ENCODE peak calls at places on chromosomes 6 and 20, in five cellular contexts. T, U, L, G and P are unnamed samples. For H3K9me3, the result is how much of the 10 kb centered on the place peaks cover.

GRCh38 chr6:48826884-48827701 is 636.0 kb downstream of the MMUT start:
- DNase-seq in T (no peak), U (no peak), L (no peak), G (no peak), P (no peak)

GRCh38 chr20:24100370-24101011 is 111.9 kb upstream of the GGTLC1 start:
- DNase-seq in T (peak), U (no peak), L (peak), G (peak), P (peak)

GRCh38 chr6:103675807-103676406 is 1183.8 kb downstream of the HACE1 start:
- DNase-seq in T (no peak), U (no peak), L (no peak), G (no peak), P (no peak)

GRCh38 chr6:147285087-147285855 is 81.1 kb downstream of the STXBP5 start:
- DNase-seq in T (no peak), U (no peak), L (peak), G (no peak), P (no peak)

GRCh38 chr20:6590891-6591679 is 176.4 kb upstream of the BMP2 start:
- DNase-seq in T (no peak), U (no peak), L (no peak), G (no peak), P (no peak)

GRCh38 chr6:93786474-93787330 is 367.3 kb upstream of the EPHA7 start:
- DNase-seq in T (no peak), U (no peak), L (no peak), G (peak), P (no peak)

GRCh38 chr20:62030834-62031434 is 34.7 kb downstream of the TAF4 start:
- DNase-seq in T (peak), U (peak), L (peak), G (no peak), P (peak)

GRCh38 chr6:143673638-143674037 is 4.1 kb upstream of the PHACTR2 start:
- DNase-seq in T (no peak), U (no peak), L (no peak), G (peak), P (no peak)

GRCh38 chr20:10985536-10985935 is 311.7 kb upstream of the JAG1 start:
- DNase-seq in T (no peak), U (no peak), L (no peak), G (no peak), P (no peak)

GRCh38 chr20:24469116-24470030 is at the start of gene SYNDIG1:
- DNase-seq in T (no peak), U (peak), L (no peak), G (peak), P (no peak)

GRCh38 chr20:10414982-10415650 is 18.9 kb downstream of the MKKS start:
- DNase-seq in T (no peak), U (no peak), L (no peak), G (peak), P (no peak)

GRCh38 chr20:36217226-36217625 is 19.1 kb upstream of the AAR2 start:
- DNase-seq in T (no peak), U (no peak), L (no peak), G (no peak), P (no peak)

GRCh38 chr6:155292711-155293110 is 21.6 kb downstream of the TFB1M start:
- DNase-seq in T (no peak), U (no peak), L (no peak), G (no peak), P (no peak)

GRCh38 chr6:4728949-4729348 is 47.3 kb upstream of the CDYL start:
- DNase-seq in T (no peak), U (no peak), L (no peak), G (no peak), P (no peak)

GRCh38 chr20:47774081-47774777 is 11.1 kb downstream of the SULF2 start:
- DNase-seq in T (no peak), U (no peak), L (no peak), G (no peak), P (no peak)

GRCh38 chr6:161269310-161269709 is 4.6 kb downstream of the AGPAT4 start:
- DNase-seq in T (no peak), U (no peak), L (no peak), G (no peak), P (no peak)

GRCh38 chr20:58233881-58234528 is 5.6 kb upstream of the ANKRD60 start:
- DNase-seq in T (peak), U (peak), L (peak), G (no peak), P (peak)

GRCh38 chr6:7879579-7879978 is 31.0 kb downstream of the TXNDC5 start:
- DNase-seq in T (no peak), U (no peak), L (no peak), G (no peak), P (no peak)

GRCh38 chr20:47843886-47844567 is 58.7 kb upstream of the SULF2 start:
- DNase-seq in T (no peak), U (no peak), L (no peak), G (no peak), P (no peak)

GRCh38 chr6:139568956-139569538 is 194.6 kb upstream of the CITED2 start:
- DNase-seq in T (no peak), U (no peak), L (no peak), G (no peak), P (no peak)

GRCh38 chr6:88499436-88499835 is 333.3 kb upstream of the CNR1 start:
- DNase-seq in T (no peak), U (no peak), L (no peak), G (no peak), P (no peak)

GRCh38 chr20:41004561-41005360 is 23.9 kb upstream of the TOP1 start:
- DNase-seq in T (no peak), U (no peak), L (no peak), G (no peak), P (no peak)

GRCh38 chr6:11654876-11655275 is 117.3 kb downstream of the TMEM170B start:
- DNase-seq in T (no peak), U (no peak), L (no peak), G (no peak), P (no peak)

GRCh38 chr6:107653183-107653580 is 163.3 kb downstream of the SOBP start:
- DNase-seq in T (no peak), U (peak), L (no peak), G (no peak), P (no peak)

GRCh38 chr20:2919518-2920245 is 46.4 kb downstream of the PTPRA start:
- DNase-seq in T (no peak), U (no peak), L (no peak), G (no peak), P (no peak)

GRCh38 chr6:54646069-54646468 is 200.5 kb upstream of the FAM83B start:
- DNase-seq in T (no peak), U (no peak), L (no peak), G (no peak), P (no peak)

GRCh38 chr20:54980321-54980960 is 505.0 kb downstream of the DOK5 start:
- DNase-seq in T (no peak), U (no peak), L (peak), G (peak), P (no peak)

GRCh38 chr6:5657684-5658429 is 348.9 kb downstream of the NRN1 start:
- DNase-seq in T (no peak), U (no peak), L (no peak), G (no peak), P (no peak)

GRCh38 chr20:50386641-50386960 is 123.6 kb upstream of the PTPN1 start:
- DNase-seq in T (no peak), U (no peak), L (no peak), G (no peak), P (no peak)

GRCh38 chr20:6006603-6006949 is 47.3 kb downstream of the LRRN4 start:
- DNase-seq in T (no peak), U (no peak), L (no peak), G (no peak), P (no peak)

GRCh38 chr6:166179704-166180103 is 12.1 kb upstream of the TBXT start:
- DNase-seq in T (peak), U (no peak), L (no peak), G (no peak), P (no peak)

GRCh38 chr6:142207265-142207877 is 60.3 kb downstream of the VTA1 start:
- DNase-seq in T (peak), U (no peak), L (peak), G (peak), P (peak)

GRCh38 chr6:107786709-107787588 is 37.2 kb downstream of the SCML4 start:
- DNase-seq in T (peak), U (no peak), L (peak), G (no peak), P (peak)

GRCh38 chr20:19522080-19522801 is 235.8 kb upstream of the RIN2 start:
- DNase-seq in T (no peak), U (no peak), L (no peak), G (no peak), P (no peak)

GRCh38 chr20:37524859-37525708 is 2.6 kb downstream of the BLCAP start:
- DNase-seq in T (no peak), U (no peak), L (peak), G (no peak), P (no peak)

GRCh38 chr6:39814236-39814635 is 22.1 kb downstream of the DAAM2 start:
- DNase-seq in T (no peak), U (no peak), L (no peak), G (no peak), P (no peak)

GRCh38 chr6:34982424-34982852 is 93.4 kb downstream of the ANKS1A start:
- DNase-seq in T (no peak), U (no peak), L (peak), G (no peak), P (no peak)

GRCh38 chr20:62727584-62728027 is 19.0 kb downstream of the NTSR1 start:
- DNase-seq in T (no peak), U (no peak), L (no peak), G (no peak), P (no peak)

GRCh38 chr6:22642254-22642653 is 72.9 kb downstream of the HDGFL1 start:
- DNase-seq in T (no peak), U (no peak), L (no peak), G (no peak), P (no peak)

GRCh38 chr6:22632561-22632960 is 63.2 kb downstream of the HDGFL1 start:
- DNase-seq in T (no peak), U (no peak), L (no peak), G (peak), P (no peak)

GRCh38 chr6:22631101-22631500 is 61.7 kb downstream of the HDGFL1 start:
- DNase-seq in T (no peak), U (no peak), L (no peak), G (no peak), P (no peak)

GRCh38 chr6:22637781-22638180 is 68.4 kb downstream of the HDGFL1 start:
- DNase-seq in T (no peak), U (no peak), L (no peak), G (no peak), P (no peak)

DNA sequence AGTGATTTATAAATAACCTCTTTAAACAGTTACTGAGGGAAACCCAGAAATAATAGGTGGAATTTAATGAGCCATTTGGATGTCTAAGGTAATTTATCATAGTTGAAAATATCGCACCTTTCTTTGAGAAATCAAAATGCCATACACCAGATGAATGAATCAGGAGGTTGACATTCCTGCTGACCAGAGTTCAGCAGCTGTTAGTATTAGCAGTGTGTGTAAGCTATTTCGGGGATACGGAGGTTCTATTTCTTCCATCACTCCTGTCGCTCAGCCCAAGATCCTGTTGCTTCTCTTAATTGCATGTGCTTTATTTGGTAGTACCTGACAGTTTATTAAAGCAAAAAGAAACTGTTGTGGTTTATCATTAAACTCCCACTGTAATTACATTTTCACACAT is 67.1 kb downstream of the HDGFL1 start:
- DNase-seq in T (no peak), U (no peak), L (no peak), G (no peak), P (no peak)
- H3K9me3 ChIP-seq in T (under half), U (under half), L (under half), G (under half), P (under half)

DNA sequence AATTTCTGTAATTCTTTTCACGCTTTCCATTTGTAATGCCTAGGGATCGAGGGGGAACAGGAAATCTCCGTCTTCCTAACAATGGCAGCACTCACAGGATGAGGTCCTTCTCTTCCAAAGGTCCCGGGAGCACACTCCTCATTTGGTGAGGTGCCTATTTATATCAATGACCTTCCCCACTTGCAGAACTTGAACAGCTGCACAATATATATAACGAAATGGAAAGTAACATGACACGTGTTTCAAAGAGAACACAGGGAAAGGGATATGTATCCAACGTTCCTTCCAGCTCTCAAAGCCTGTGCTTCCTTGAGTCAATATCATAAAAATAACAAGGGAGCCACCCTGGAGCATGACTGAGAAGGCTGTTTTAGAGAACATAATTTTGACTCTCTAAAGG is 78.6 kb upstream of the RBM24 start:
- DNase-seq in T (no peak), U (no peak), L (no peak), G (no peak), P (no peak)
- H3K4me3 ChIP-seq in T (no peak), U (no peak), L (no peak), G (no peak), P (no peak)

GRCh38 chr20:56289652-56290051 is 41.1 kb downstream of the MC3R start:
- DNase-seq in T (no peak), U (no peak), L (no peak), G (no peak), P (no peak)

GRCh38 chr20:56285496-56285895 is 37.0 kb downstream of the MC3R start:
- DNase-seq in T (no peak), U (no peak), L (no peak), G (no peak), P (no peak)
- H3K9me3 ChIP-seq in T (under half), U (under half), L (under half), G (under half), P (under half)

GRCh38 chr20:63859166-63859699 is 2.1 kb upstream of the ABHD16B start:
- DNase-seq in T (no peak), U (no peak), L (no peak), G (no peak), P (no peak)

GRCh38 chr20:63857751-63858392 is 3.4 kb upstream of the ABHD16B start:
- DNase-seq in T (no peak), U (peak), L (no peak), G (no peak), P (no peak)

GRCh38 chr20:63856111-63856511 is 5.2 kb upstream of the ABHD16B start:
- DNase-seq in T (no peak), U (no peak), L (no peak), G (no peak), P (no peak)

GRCh38 chr20:63860325-63861051 is 810 bp upstream of the ABHD16B start:
- DNase-seq in T (no peak), U (peak), L (no peak), G (no peak), P (no peak)

DNA sequence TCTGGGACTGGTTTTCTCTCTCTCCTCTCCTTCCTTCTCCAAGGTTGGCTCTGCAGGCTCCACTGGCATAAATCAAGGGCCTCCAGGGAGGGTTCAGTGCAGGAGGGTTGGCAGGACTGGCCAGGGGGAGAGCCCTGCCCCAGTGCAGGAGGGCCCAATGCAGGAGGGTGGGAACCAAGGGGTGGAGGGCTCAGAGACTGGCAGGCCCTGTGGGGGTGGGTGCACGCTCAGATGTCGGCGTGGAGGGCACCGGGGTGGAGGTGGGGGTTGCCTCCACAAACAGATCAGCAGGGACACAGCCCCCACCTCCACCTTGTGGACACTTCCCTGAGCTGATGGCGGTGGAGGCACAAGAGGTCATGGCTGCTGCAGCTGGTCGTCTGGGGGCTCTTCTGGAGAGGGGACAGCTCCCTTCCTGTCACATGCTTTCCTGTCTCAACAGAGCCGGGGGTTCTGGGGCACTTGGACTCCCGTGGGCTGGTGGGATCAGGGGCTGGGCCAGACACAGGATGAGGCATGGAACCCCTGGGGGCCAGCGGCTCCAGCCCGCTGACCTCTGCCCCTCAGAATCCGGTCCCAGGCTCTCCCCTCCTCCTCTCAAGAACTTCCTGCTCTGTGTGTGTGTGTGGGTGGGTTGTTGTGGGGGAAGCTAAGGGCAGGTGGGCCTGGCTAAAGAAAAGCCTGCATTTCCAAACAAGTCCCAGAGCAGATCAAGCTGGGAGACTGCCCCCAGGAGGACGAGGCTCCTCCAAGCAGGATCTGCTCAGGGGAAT is 2.7 kb upstream of the ABHD16B start:
- DNase-seq in T (no peak), U (peak), L (no peak), G (peak), P (no peak)
- H3K4me3 ChIP-seq in T (no peak), U (no peak), L (no peak), G (no peak), P (peak)

DNA sequence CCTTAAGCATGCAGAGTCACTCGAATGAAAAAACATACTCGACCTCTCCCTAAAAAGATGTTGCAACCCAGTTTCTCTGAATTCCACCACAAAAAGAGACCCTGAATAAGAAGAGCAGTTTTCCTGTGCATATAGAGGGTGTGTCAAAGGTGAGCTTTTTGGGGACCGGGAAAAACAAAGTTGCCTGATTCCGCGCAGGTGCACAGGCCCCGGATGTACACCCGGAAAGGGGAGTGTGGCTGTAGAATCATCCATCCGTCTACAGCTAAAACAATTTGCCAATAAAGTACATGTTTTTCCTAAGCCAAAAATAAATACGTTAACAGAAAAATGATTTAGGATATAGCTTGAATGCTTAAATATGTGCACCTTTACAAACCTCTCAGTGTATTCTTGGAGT is 41.2 kb upstream of the IRF4 start:
- DNase-seq in T (no peak), U (no peak), L (no peak), G (no peak), P (no peak)
- H3K9me3 ChIP-seq in T (under half), U (under half), L (under half), G (under half), P (under half)

DNA sequence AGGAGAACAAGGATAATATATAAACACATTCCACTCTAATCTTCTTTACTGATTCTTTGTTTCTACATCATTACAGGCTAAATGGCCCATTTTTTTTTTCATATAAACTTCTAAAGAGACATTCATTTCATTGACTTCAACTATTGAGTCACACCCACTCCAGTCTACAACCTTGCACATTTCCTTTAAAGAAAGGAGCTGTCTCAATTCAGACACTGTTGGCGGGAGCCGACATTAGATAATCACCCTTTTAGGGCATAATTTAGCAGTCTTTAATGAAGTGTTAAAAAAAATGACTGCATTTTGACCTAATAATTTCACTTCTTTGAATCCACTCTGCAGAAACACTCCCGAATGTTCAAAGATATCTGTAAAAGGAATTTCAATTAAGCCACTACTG is 1.6 kb downstream of the EPM2A start:
- DNase-seq in T (no peak), U (no peak), L (no peak), G (no peak), P (no peak)
- H3K4me3 ChIP-seq in T (peak), U (peak), L (peak), G (no peak), P (no peak)

GRCh38 chr6:118444796-118445195 is 103.3 kb upstream of the PLN start:
- DNase-seq in T (no peak), U (no peak), L (no peak), G (no peak), P (no peak)
- H3K9me3 ChIP-seq in T (under half), U (under half), L (under half), G (under half), P (under half)

DNA sequence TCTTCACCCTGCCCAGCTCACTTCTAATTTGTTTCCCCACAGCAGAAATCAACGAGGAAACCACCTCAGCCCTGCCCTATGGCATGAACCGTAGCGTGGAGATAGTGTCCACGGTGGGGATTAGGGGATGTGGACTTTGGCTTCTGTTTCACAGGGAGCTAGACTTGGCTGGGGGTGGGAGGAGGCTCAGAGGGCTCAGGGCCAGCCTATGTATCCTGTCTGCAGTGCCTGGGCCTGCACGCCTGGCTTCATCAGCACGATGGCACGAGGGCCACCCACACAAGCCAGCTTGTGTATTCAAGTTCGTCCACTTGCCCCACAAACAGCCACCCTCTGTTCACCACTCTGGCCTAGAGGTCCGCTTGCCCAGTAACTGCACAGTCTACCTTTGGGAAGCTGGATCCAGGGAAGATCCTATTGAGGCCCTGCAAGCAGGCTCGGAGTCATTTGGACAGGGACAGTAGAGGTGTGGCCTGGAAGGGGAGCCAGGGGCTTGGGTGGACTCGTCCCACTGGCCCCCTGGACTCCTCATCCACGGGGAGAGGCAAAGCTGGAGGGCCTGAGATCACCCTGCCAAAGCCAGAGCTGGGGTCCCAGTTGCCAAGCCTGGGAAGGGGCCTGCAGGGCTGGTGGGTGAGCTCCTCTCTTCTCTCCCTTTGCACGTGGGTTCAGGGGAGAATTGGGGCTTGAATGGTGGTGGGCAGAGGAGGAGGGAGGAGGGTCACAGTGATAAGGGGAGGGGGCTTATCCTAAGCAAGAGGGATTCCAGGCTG is 38.0 kb upstream of the FAM83D start:
- DNase-seq in T (no peak), U (no peak), L (no peak), G (no peak), P (no peak)
- H3K4me3 ChIP-seq in T (no peak), U (no peak), L (no peak), G (no peak), P (no peak)